ENCODE peak calls at places on chromosome 7, in four cellular contexts. One of them, this sample, is unnamed.
A peak's percentile ranks its signal among the peaks of the same experiment; 100 is the strongest.

GRCh38 chr7:100443096-100443840 is 7.0 kb upstream of the PPP1R35 start:
- DNase-seq in AML-193: no peak
- DNase-seq in kidney epithelial cell: no peak
- DNase-seq in amniotic epithelial cell: no peak
- DNase-seq in this sample: no peak

GRCh38 chr7:31172071-31172470 is 120.0 kb downstream of the ADCYAP1R1 start:
- DNase-seq in kidney epithelial cell: no peak
- DNase-seq in AML-193: no peak
- DNase-seq in amniotic epithelial cell: no peak
- DNase-seq in this sample: no peak

GRCh38 chr7:30206942-30207341 is 72.2 kb downstream of the MTURN start:
- DNase-seq in kidney epithelial cell: peak; percentile 4
- DNase-seq in amniotic epithelial cell: no peak
- DNase-seq in AML-193: no peak
- DNase-seq in this sample: no peak

GRCh38 chr7:23680417-23681405 is 712 bp downstream of the FAM221A start:
- DNase-seq in kidney epithelial cell: peak; percentile 53
- DNase-seq in amniotic epithelial cell: peak; percentile 63
- DNase-seq in AML-193: peak; percentile 19
- DNase-seq in this sample: no peak

GRCh38 chr7:2049782-2050510 is 182.8 kb downstream of the MAD1L1 start:
- DNase-seq in amniotic epithelial cell: no peak
- DNase-seq in AML-193: no peak
- DNase-seq in kidney epithelial cell: no peak
- DNase-seq in this sample: no peak

GRCh38 chr7:137328389-137329120 is 15.0 kb downstream of the PTN start:
- DNase-seq in AML-193: no peak
- DNase-seq in amniotic epithelial cell: no peak
- DNase-seq in kidney epithelial cell: no peak
- DNase-seq in this sample: no peak

GRCh38 chr7:112892263-112892662 is 102.1 kb upstream of the TMEM168 start:
- DNase-seq in kidney epithelial cell: no peak
- DNase-seq in AML-193: no peak
- DNase-seq in amniotic epithelial cell: peak; percentile 71
- DNase-seq in this sample: no peak

GRCh38 chr7:121608785-121609184 is 212.7 kb upstream of the FAM3C start:
- DNase-seq in AML-193: no peak
- DNase-seq in kidney epithelial cell: no peak
- DNase-seq in amniotic epithelial cell: no peak
- DNase-seq in this sample: no peak

GRCh38 chr7:42910306-42910705 is 1.6 kb downstream of the C7orf25 start:
- DNase-seq in AML-193: no peak
- DNase-seq in amniotic epithelial cell: no peak
- DNase-seq in kidney epithelial cell: no peak
- DNase-seq in this sample: no peak

GRCh38 chr7:134527979-134528371 is 608 bp downstream of the AKR1B10 start:
- DNase-seq in AML-193: no peak
- DNase-seq in kidney epithelial cell: no peak
- DNase-seq in amniotic epithelial cell: peak; percentile 59
- DNase-seq in this sample: no peak

GRCh38 chr7:100167912-100168323 is 499 bp downstream of the GAL3ST4 start:
- DNase-seq in kidney epithelial cell: no peak
- DNase-seq in amniotic epithelial cell: no peak
- DNase-seq in AML-193: no peak
- DNase-seq in this sample: no peak

GRCh38 chr7:105493928-105494325 is 28.1 kb downstream of the PUS7 start:
- DNase-seq in kidney epithelial cell: peak; percentile 66
- DNase-seq in amniotic epithelial cell: peak; percentile 82
- DNase-seq in AML-193: no peak
- DNase-seq in this sample: no peak

GRCh38 chr7:25095516-25096345 is 29.3 kb downstream of the CYCS start:
- DNase-seq in kidney epithelial cell: no peak
- DNase-seq in AML-193: no peak
- DNase-seq in amniotic epithelial cell: peak; percentile 49
- DNase-seq in this sample: no peak

GRCh38 chr7:42495251-42495650 is 258.2 kb upstream of the GLI3 start:
- DNase-seq in kidney epithelial cell: no peak
- DNase-seq in AML-193: no peak
- DNase-seq in amniotic epithelial cell: peak; percentile 77
- DNase-seq in this sample: no peak

GRCh38 chr7:44226396-44226753 is 25.6 kb downstream of the YKT6 start:
- DNase-seq in amniotic epithelial cell: no peak
- DNase-seq in AML-193: no peak
- DNase-seq in kidney epithelial cell: no peak
- DNase-seq in this sample: no peak

GRCh38 chr7:55235115-55235514 is 130.0 kb upstream of the LANCL2 start:
- DNase-seq in AML-193: no peak
- DNase-seq in kidney epithelial cell: no peak
- DNase-seq in amniotic epithelial cell: no peak
- DNase-seq in this sample: no peak

GRCh38 chr7:158397885-158398284 is 189.7 kb downstream of the PTPRN2 start:
- DNase-seq in amniotic epithelial cell: no peak
- DNase-seq in kidney epithelial cell: no peak
- DNase-seq in AML-193: no peak
- DNase-seq in this sample: no peak

GRCh38 chr7:150923191-150923590 is 54.9 kb downstream of the KCNH2 start:
- DNase-seq in AML-193: no peak
- DNase-seq in kidney epithelial cell: no peak
- DNase-seq in amniotic epithelial cell: no peak
- DNase-seq in this sample: no peak

GRCh38 chr7:37912756-37913155 is 3.9 kb downstream of the SFRP4 start:
- DNase-seq in AML-193: no peak
- DNase-seq in amniotic epithelial cell: no peak
- DNase-seq in kidney epithelial cell: no peak
- DNase-seq in this sample: no peak

GRCh38 chr7:37359662-37360444 is 88.8 kb downstream of the ELMO1 start:
- DNase-seq in kidney epithelial cell: no peak
- DNase-seq in amniotic epithelial cell: no peak
- DNase-seq in AML-193: no peak
- DNase-seq in this sample: no peak

GRCh38 chr7:134886353-134887057 is 99.8 kb upstream of the AGBL3 start:
- DNase-seq in kidney epithelial cell: no peak
- DNase-seq in AML-193: no peak
- DNase-seq in amniotic epithelial cell: peak; percentile 92
- DNase-seq in this sample: no peak

GRCh38 chr7:1935176-1936005 is 265.3 kb downstream of the ELFN1 start:
- DNase-seq in AML-193: no peak
- DNase-seq in kidney epithelial cell: no peak
- DNase-seq in amniotic epithelial cell: no peak
- DNase-seq in this sample: no peak

GRCh38 chr7:7720193-7720592 is 1.8 kb upstream of the RPA3 start:
- DNase-seq in kidney epithelial cell: no peak
- DNase-seq in amniotic epithelial cell: no peak
- DNase-seq in AML-193: no peak
- DNase-seq in this sample: no peak

GRCh38 chr7:53350241-53350640 is 314.8 kb downstream of the POM121L12 start:
- DNase-seq in AML-193: peak; percentile 14
- DNase-seq in amniotic epithelial cell: no peak
- DNase-seq in kidney epithelial cell: no peak
- DNase-seq in this sample: no peak

GRCh38 chr7:55048221-55048859 is 29.5 kb downstream of the EGFR start:
- DNase-seq in amniotic epithelial cell: no peak
- DNase-seq in kidney epithelial cell: no peak
- DNase-seq in AML-193: no peak
- DNase-seq in this sample: no peak

GRCh38 chr7:158098125-158099030 is 489.2 kb downstream of the PTPRN2 start:
- DNase-seq in amniotic epithelial cell: no peak
- DNase-seq in AML-193: no peak
- DNase-seq in kidney epithelial cell: no peak
- DNase-seq in this sample: no peak

GRCh38 chr7:95686109-95686508 is 86.2 kb upstream of the DYNC1I1 start:
- DNase-seq in amniotic epithelial cell: peak; percentile 69
- DNase-seq in kidney epithelial cell: peak; percentile 25
- DNase-seq in AML-193: peak; percentile 69
- DNase-seq in this sample: no peak

GRCh38 chr7:92731327-92732063 is 104.9 kb downstream of the CDK6 start:
- DNase-seq in kidney epithelial cell: no peak
- DNase-seq in AML-193: no peak
- DNase-seq in amniotic epithelial cell: peak; percentile 71
- DNase-seq in this sample: no peak

GRCh38 chr7:50283206-50283605 is 21.3 kb upstream of the IKZF1 start:
- DNase-seq in kidney epithelial cell: no peak
- DNase-seq in amniotic epithelial cell: no peak
- DNase-seq in AML-193: no peak
- DNase-seq in this sample: no peak

This sample was measured in epithelial cell of prostate.